ENCODE peak calls at places on chromosome 1, in four cellular contexts. N is HepG2, M is H1, Y is GM12878. T is an unnamed sample.

GRCh38 chr1:151364996-151365395 is 7.5 kb downstream of the SELENBP1 start:
- DNase-seq in N (no peak), M (no peak), Y (no peak), T (no peak)

GRCh38 chr1:229037806-229038405 is 233.0 kb upstream of the RAB4A start:
- DNase-seq in N (no peak), M (no peak), Y (no peak), T (no peak)

GRCh38 chr1:16248603-16249534 is 11.9 kb upstream of the CPLANE2 start:
- DNase-seq in N (no peak), M (no peak), Y (peak; percentile 23), T (no peak)

GRCh38 chr1:237478082-237478481 is 412.6 kb downstream of the ZP4 start:
- DNase-seq in N (no peak), M (no peak), Y (no peak), T (no peak)

GRCh38 chr1:12549460-12550349 is 68.3 kb downstream of the DHRS3 start:
- DNase-seq in N (peak; percentile 90), M (no peak), Y (no peak), T (no peak)

GRCh38 chr1:12446593-12446992 is 171.4 kb downstream of the DHRS3 start:
- DNase-seq in N (no peak), M (no peak), Y (no peak), T (no peak)

GRCh38 chr1:26530898-26531598 is 1.5 kb downstream of the RPS6KA1 start:
- DNase-seq in N (peak; percentile 87), M (peak; percentile 82), Y (no peak), T (peak; percentile 94)

GRCh38 chr1:50658421-50659076 is 235.3 kb upstream of the DMRTA2 start:
- DNase-seq in N (peak; percentile 50), M (no peak), Y (no peak), T (no peak)

GRCh38 chr1:243715285-243715684 is 134.8 kb downstream of the AKT3 start:
- DNase-seq in N (no peak), M (no peak), Y (no peak), T (no peak)

GRCh38 chr1:151972533-151973270 is 21.0 kb downstream of the S100A10 start:
- DNase-seq in N (no peak), M (no peak), Y (no peak), T (peak; percentile 71)

GRCh38 chr1:149931212-149931805 is 3.7 kb upstream of the SF3B4 start:
- DNase-seq in N (no peak), M (no peak), Y (no peak), T (no peak)

GRCh38 chr1:37795340-37796110 is 1.9 kb downstream of the MANEAL start:
- DNase-seq in N (no peak), M (peak; percentile 61), Y (no peak), T (peak; percentile 85)

GRCh38 chr1:237500566-237500965 is 390.2 kb downstream of the ZP4 start:
- DNase-seq in N (no peak), M (no peak), Y (no peak), T (no peak)

GRCh38 chr1:200226268-200226968 is 183.4 kb downstream of the ZNF281 start:
- DNase-seq in N (no peak), M (peak; percentile 33), Y (no peak), T (peak; percentile 90)

GRCh38 chr1:32137111-32137510 is 29.3 kb downstream of the KPNA6 start:
- DNase-seq in N (no peak), M (no peak), Y (no peak), T (no peak)

GRCh38 chr1:43711524-43712386 is 4.4 kb downstream of the ST3GAL3 start:
- DNase-seq in N (no peak), M (no peak), Y (no peak), T (no peak)

DNA sequence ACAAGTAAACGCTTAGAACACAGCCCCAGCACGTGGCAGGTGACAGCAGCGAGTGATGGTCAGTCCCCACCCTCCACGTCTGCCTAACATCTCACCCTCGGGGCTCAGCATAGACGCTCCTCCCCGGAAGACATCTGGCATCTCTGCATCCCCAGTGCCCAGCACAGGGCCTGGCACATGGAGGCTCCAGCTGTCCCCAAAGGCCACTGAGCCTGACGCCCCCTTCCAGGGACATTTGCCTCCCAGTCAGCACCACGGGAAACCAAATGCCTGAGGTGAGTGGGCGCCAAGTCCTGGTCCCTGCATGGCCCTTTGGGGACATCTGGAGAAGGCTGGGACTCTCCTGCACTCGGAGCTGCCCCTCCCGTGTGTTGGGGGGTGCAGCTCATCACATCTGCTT is 314.8 kb downstream of the PTPRU start:
- DNase-seq in N (no peak), M (no peak), Y (no peak), T (no peak)
- H3K9ac ChIP-seq in N (no peak overlapping the region), M (no peak overlapping the region), Y (no peak overlapping the region), T (no peak overlapping the region)

GRCh38 chr1:203448521-203449061 is 27.0 kb upstream of the PRELP start:
- DNase-seq in N (no peak), M (no peak), Y (no peak), T (no peak)
- TF ChIP-seq YY1 in N (no peak), M (no peak), Y (no peak), T (peak; percentile 10)

GRCh38 chr1:47725000-47725731 is 272.0 kb downstream of the TRABD2B start:
- DNase-seq in N (no peak), M (no peak), Y (no peak), T (no peak)
- TF ChIP-seq SUZ12 in N (no peak), M (no peak), Y (no peak), T (no peak)

GRCh38 chr1:48777219-48777895 is 666 bp upstream of the BEND5 start:
- DNase-seq in N (no peak), M (no peak), Y (no peak), T (no peak)
- H3K9ac ChIP-seq in N (no peak overlapping the region), M (no peak overlapping the region), Y (no peak overlapping the region), T (peak overlapping the region; percentile 76)

GRCh38 chr1:109807822-109808680 is 44.3 kb upstream of the EPS8L3 start:
- DNase-seq in N (no peak), M (no peak), Y (no peak), T (no peak)
- TF ChIP-seq YY1 in N (no peak), M (no peak), Y (no peak), T (no peak)

DNA sequence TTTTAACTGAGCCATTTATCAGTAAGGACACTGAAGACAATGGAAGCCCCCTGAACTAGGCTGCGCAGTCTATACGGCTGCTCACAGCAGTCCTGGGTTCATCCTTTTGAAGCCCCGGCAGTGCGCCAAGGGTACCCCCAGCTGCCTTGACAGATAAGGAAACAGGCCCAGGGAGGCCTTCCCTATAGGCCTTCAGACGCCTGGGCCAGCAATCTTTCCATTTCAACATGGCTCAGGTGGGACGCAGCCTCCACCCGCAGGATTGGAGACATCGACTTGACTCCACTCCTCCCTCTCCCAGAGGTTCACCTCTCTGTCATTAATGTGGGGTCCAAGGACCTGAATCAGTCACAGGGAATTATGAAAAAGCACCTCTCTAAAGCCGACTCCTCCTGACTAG is 2.8 kb upstream of the LYPD8 start:
- DNase-seq in N (no peak), M (no peak), Y (no peak), T (no peak)
- TF ChIP-seq SUZ12 in N (no peak), M (no peak), Y (no peak), T (no peak)

GRCh38 chr1:87119741-87120140 is 205.3 kb downstream of the HS2ST1 start:
- DNase-seq in N (no peak), M (no peak), Y (no peak), T (no peak)

GRCh38 chr1:87121732-87122163 is 206.9 kb upstream of the LMO4 start:
- DNase-seq in N (no peak), M (no peak), Y (no peak), T (no peak)

GRCh38 chr1:87127131-87127530 is 201.5 kb upstream of the LMO4 start:
- DNase-seq in N (no peak), M (no peak), Y (no peak), T (no peak)

GRCh38 chr1:87120779-87121178 is 206.3 kb downstream of the HS2ST1 start:
- DNase-seq in N (no peak), M (no peak), Y (no peak), T (no peak)

DNA sequence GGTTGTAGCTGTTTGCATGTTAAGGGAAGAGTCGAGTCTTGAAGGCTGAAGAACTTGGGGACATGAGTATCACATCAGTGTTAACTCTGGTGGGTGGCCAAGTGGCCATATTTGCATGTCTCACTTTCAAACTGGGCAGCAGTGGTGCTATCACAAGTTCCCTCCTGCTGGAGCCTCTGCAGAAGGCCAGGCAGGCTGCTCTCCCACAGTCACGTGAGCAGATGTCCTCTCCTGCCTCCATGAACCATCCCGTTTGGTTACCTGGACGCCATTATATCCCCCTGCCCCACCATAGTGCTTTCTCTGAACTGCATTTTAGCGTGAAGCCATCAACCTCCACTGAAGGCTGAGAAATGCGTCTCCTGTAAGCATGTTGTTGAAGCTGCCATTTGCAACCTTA is 205.1 kb upstream of the LMO4 start:
- DNase-seq in N (no peak), M (no peak), Y (no peak), T (no peak)
- H3K9ac ChIP-seq in N (no peak overlapping the region), M (no peak overlapping the region), Y (no peak overlapping the region), T (no peak overlapping the region)

GRCh38 chr1:5667513-5668325 is 324.5 kb downstream of the NPHP4 start:
- DNase-seq in N (no peak), M (no peak), Y (no peak), T (no peak)
- TF ChIP-seq YY1 in N (no peak), M (no peak), Y (no peak), T (no peak)

T was measured in NT2/D1.